ENCODE peak calls at places on chromosomes 12 and 14, in ten cellular contexts. R is heart right ventricle; P is Panc1; N is Peyer's patch; D is PC-9; U is body of pancreas; O is ovary; M is CD8-positive, alpha-beta memory T cell; Y is upper lobe of right lung; I is left ventricle myocardium inferior. E is an unnamed sample. For H3K36me3 and H3K4me1, the result is how much of the 10 kb centered on the place peaks cover.

GRCh38 chr14:96256420-96256819 is 410 bp downstream of the BDKRB1 start:
- DNase-seq in N (no peak), I (no peak), R (no peak), P (no peak), M (no peak), O (no peak), D (no peak), U (no peak), Y (no peak), E (no peak)

GRCh38 chr14:68779761-68780323 is 13.0 kb downstream of the ZFP36L1 start:
- DNase-seq in P (no peak), N (peak), M (peak), U (no peak), Y (no peak), O (peak), D (no peak), R (no peak), I (no peak), E (peak)

GRCh38 chr12:111570090-111570961 is 28.8 kb downstream of the ATXN2 start:
- DNase-seq in P (no peak), O (no peak), N (no peak), R (no peak), U (no peak), I (no peak), M (no peak), Y (no peak), D (peak), E (no peak)

GRCh38 chr12:25200703-25201102 is 5.7 kb downstream of the ETFRF1 start:
- DNase-seq in R (no peak), Y (no peak), P (no peak), U (no peak), N (no peak), D (no peak), I (no peak), M (no peak), O (no peak), E (no peak)

GRCh38 chr14:21267886-21268611 is 1.2 kb downstream of the HNRNPC start:
- DNase-seq in P (no peak), R (no peak), N (no peak), D (no peak), O (no peak), U (no peak), M (no peak), I (no peak), Y (no peak), E (no peak)

GRCh38 chr14:71666579-71667145 is 265.6 kb upstream of the RGS6 start:
- DNase-seq in R (no peak), D (no peak), I (no peak), O (no peak), N (no peak), M (no peak), U (no peak), Y (no peak), P (no peak), E (no peak)

GRCh38 chr14:89221109-89221508 is 195.9 kb downstream of the FOXN3 start:
- DNase-seq in Y (no peak), D (no peak), P (no peak), N (no peak), I (no peak), M (no peak), R (no peak), O (no peak), U (no peak), E (no peak)

GRCh38 chr12:92582466-92582865 is 120.3 kb upstream of the PLEKHG7 start:
- DNase-seq in U (no peak), I (no peak), N (no peak), O (no peak), M (no peak), P (no peak), R (no peak), Y (no peak), D (no peak), E (no peak)

GRCh38 chr12:15757553-15758255 is 31.5 kb downstream of the EPS8 start:
- DNase-seq in M (no peak), R (no peak), I (no peak), Y (no peak), D (peak), N (peak), U (no peak), P (peak), O (no peak), E (no peak)

GRCh38 chr12:110253176-110253575 is 27.9 kb upstream of the ATP2A2 start:
- DNase-seq in U (peak), I (peak), O (peak), N (peak), P (no peak), R (peak), Y (peak), D (no peak), M (no peak), E (no peak)

GRCh38 chr12:109518820-109519665 is 41.6 kb downstream of the UBE3B start:
- DNase-seq in R (peak), P (peak), Y (no peak), U (peak), M (peak), N (peak), O (peak), D (no peak), I (peak), E (peak)

GRCh38 chr12:107393043-107393725 is 292.4 kb upstream of the PWP1 start:
- DNase-seq in N (no peak), I (no peak), D (no peak), Y (no peak), U (no peak), R (no peak), O (no peak), P (no peak), M (no peak), E (no peak)

GRCh38 chr14:89958966-89959365 is 3.2 kb downstream of the TDP1 start:
- DNase-seq in R (no peak), M (no peak), I (no peak), U (no peak), Y (no peak), P (no peak), O (no peak), D (no peak), N (no peak), E (no peak)

GRCh38 chr12:112367986-112368385 is 14.2 kb downstream of the HECTD4 start:
- DNase-seq in U (no peak), P (no peak), D (no peak), Y (no peak), R (no peak), N (no peak), O (no peak), M (no peak), I (no peak), E (no peak)

GRCh38 chr12:51941011-51941561 is 10.4 kb upstream of the ACVR1B start:
- DNase-seq in N (no peak), U (no peak), Y (no peak), D (no peak), R (peak), M (no peak), O (no peak), P (no peak), I (no peak), E (no peak)

GRCh38 chr12:11761869-11762567 is 112.5 kb downstream of the ETV6 start:
- DNase-seq in M (no peak), N (peak), P (no peak), Y (no peak), D (no peak), R (no peak), U (no peak), O (no peak), I (no peak), E (no peak)

GRCh38 chr12:52006726-52007157 is at the start of gene TAMALIN:
- DNase-seq in U (peak), I (peak), M (peak), Y (peak), N (peak), R (peak), D (no peak), O (peak), P (no peak), E (peak)

GRCh38 chr14:52268191-52269061 is 928 bp downstream of the PTGDR start:
- DNase-seq in R (peak), N (no peak), Y (no peak), P (no peak), U (no peak), M (peak), I (no peak), D (no peak), O (no peak), E (no peak)

GRCh38 chr14:23153891-23154796 is 29.3 kb downstream of the SLC7A8 start:
- DNase-seq in Y (peak), D (no peak), R (peak), M (no peak), P (no peak), I (peak), O (peak), N (peak), U (peak), E (no peak)

GRCh38 chr12:106044773-106045172 is 94.0 kb downstream of the NUAK1 start:
- DNase-seq in N (no peak), O (no peak), M (no peak), R (no peak), U (no peak), Y (no peak), D (no peak), I (no peak), P (no peak), E (no peak)

GRCh38 chr12:105219261-105220018 is 16.5 kb downstream of the APPL2 start:
- DNase-seq in R (no peak), O (no peak), P (no peak), I (no peak), U (no peak), Y (no peak), M (no peak), N (no peak), D (no peak), E (no peak)

GRCh38 chr14:32311294-32312009 is 17.6 kb upstream of the AKAP6 start:
- DNase-seq in U (no peak), D (peak), O (no peak), I (no peak), P (no peak), N (no peak), M (no peak), R (no peak), Y (no peak), E (no peak)

GRCh38 chr14:49920935-49921334 is 28.1 kb downstream of the ARF6 start:
- DNase-seq in M (no peak), U (no peak), O (no peak), Y (no peak), D (no peak), I (no peak), R (no peak), N (peak), P (no peak), E (no peak)

GRCh38 chr14:96501746-96502620 is at the start of gene PAPOLA:
- DNase-seq in M (peak), R (peak), D (peak), Y (peak), U (peak), I (peak), N (peak), P (peak), O (peak), E (peak)

GRCh38 chr14:80538633-80539375 is 327.5 kb upstream of the DIO2 start:
- DNase-seq in I (no peak), D (no peak), P (no peak), N (no peak), R (no peak), O (no peak), M (no peak), Y (no peak), U (no peak), E (no peak)

GRCh38 chr14:26206640-26207039 is 391.2 kb downstream of the NOVA1 start:
- DNase-seq in O (no peak), D (no peak), I (no peak), Y (no peak), N (no peak), M (no peak), U (no peak), P (no peak), R (no peak), E (no peak)

GRCh38 chr14:68089146-68089715 is 269.7 kb downstream of the RAD51B start:
- DNase-seq in O (no peak), U (no peak), D (no peak), Y (no peak), I (no peak), N (no peak), P (peak), M (no peak), R (no peak), E (no peak)

GRCh38 chr14:29215853-29216252 is 449.3 kb downstream of the FOXG1 start:
- DNase-seq in R (no peak), Y (no peak), N (no peak), O (no peak), D (no peak), I (no peak), M (no peak), P (no peak), U (no peak), E (no peak)

GRCh38 chr12:30942936-30943335 is 16.4 kb downstream of the TSPAN11 start:
- DNase-seq in N (no peak), U (no peak), M (no peak), I (no peak), Y (no peak), P (no peak), O (no peak), R (no peak), D (no peak), E (no peak)

GRCh38 chr14:104400355-104400754 is 179.2 kb upstream of the C14orf180 start:
- DNase-seq in Y (no peak), U (no peak), M (no peak), I (no peak), O (no peak), P (no peak), N (no peak), D (no peak), R (no peak), E (no peak)

GRCh38 chr14:23538785-23539184 is 12.8 kb downstream of the ZFHX2 start:
- DNase-seq in U (no peak), M (peak), N (no peak), O (no peak), P (no peak), D (no peak), I (peak), R (peak), Y (no peak), E (no peak)

GRCh38 chr12:81296556-81297305 is 218.9 kb downstream of the ACSS3 start:
- DNase-seq in N (no peak), P (no peak), Y (no peak), R (no peak), U (no peak), D (no peak), M (no peak), O (no peak), I (no peak), E (no peak)

GRCh38 chr14:39181026-39181692 is 6.1 kb downstream of the PNN start:
- DNase-seq in Y (no peak), N (no peak), P (no peak), O (no peak), U (no peak), D (no peak), M (no peak), R (no peak), I (no peak), E (no peak)
- H3K36me3 ChIP-seq in Y (half or more), N (under half), P (half or more), O (under half), U (under half), D (half or more), M (under half), R (half or more), I (half or more), E (half or more)

GRCh38 chr12:1531654-1532366 is 62.6 kb downstream of the FBXL14 start:
- DNase-seq in N (no peak), P (no peak), I (no peak), M (no peak), Y (peak), U (no peak), O (no peak), D (no peak), R (no peak), E (no peak)
- H3K4me1 ChIP-seq in N (under half), P (under half), I (under half), M (under half), Y (under half), U (under half), O (under half), D (under half), R (under half), E (under half)

DNA sequence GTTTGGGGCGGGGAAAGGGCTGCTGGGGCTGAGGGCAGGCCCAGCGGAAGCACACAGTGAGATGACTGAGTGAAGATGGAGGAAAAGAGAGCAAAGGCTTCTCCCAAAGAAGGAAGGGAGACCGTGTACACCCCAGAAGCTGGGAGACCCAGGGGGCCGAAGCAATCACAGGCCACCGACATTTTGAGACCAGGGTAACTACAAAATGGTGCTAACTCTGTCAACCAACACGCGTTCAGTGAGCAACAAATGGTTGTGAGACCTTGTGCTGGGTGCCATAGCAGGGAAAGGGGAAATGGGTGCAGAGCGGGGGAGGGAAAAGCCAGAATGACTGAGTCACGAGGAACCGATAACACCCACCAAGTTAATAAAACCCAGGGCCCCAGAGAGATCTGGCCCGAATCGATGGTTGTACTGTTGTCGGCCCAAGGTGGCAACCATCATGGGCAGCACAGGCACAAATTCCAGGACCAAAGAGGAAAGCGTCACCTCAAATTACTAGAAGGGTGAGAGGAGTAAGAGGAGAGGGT is 50.3 kb downstream of the CDC42BPB start:
- DNase-seq in O (no peak), R (no peak), Y (no peak), D (no peak), P (no peak), N (no peak), M (no peak), U (no peak), I (no peak), E (no peak)
- H3K36me3 ChIP-seq in O (under half), R (under half), Y (half or more), D (half or more), P (under half), N (under half), M (under half), U (under half), I (half or more), E (under half)

DNA sequence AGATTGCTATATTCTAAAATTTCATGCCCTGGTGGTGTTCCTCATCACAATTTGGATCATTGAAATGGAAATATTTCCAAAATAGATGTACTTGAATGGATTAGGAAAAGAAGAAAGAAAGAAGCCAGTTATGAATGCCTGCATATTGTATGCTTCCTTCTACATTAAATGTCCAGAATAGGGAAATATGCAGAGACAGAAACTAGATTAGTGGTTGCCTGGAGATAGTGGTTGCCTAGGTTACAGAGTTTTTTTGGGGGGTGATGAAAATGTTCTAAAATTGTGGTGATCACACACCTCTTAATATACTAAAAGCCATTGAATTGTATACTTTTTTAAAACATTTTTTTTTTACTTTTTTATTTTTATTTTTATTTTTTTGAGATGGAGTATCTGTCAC is 18.0 kb downstream of the TUBA1A start:
- DNase-seq in I (no peak), N (no peak), Y (no peak), P (no peak), M (no peak), O (no peak), U (no peak), D (no peak), R (no peak), E (no peak)
- H3K4me1 ChIP-seq in I (under half), N (under half), Y (under half), P (under half), M (under half), O (under half), U (under half), D (under half), R (under half), E (under half)

DNA sequence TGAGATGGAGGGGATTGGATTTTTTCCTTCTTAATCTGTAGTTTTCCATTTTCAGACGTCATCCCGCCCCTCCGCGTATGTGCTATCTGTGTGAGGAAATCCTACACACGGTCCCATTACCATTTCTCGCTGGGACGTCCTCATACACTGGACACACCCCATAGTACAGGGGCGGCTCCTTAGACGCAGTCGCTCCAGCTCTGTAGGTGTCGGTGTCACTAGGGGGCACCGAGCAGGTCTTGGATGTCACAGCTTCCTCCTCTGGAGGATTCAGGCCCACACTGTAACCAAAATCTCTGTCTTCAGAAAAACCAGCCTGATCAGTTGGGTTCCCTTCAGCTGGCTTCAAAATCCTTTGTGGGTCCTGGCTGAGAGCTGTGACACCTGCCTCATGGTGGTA is 7.1 kb downstream of the ANKLE2 start:
- DNase-seq in O (no peak), Y (no peak), D (no peak), I (no peak), P (no peak), U (no peak), M (no peak), N (no peak), R (peak), E (no peak)
- H3K36me3 ChIP-seq in O (under half), Y (half or more), D (under half), I (half or more), P (under half), U (under half), M (under half), N (under half), R (under half), E (under half)

DNA sequence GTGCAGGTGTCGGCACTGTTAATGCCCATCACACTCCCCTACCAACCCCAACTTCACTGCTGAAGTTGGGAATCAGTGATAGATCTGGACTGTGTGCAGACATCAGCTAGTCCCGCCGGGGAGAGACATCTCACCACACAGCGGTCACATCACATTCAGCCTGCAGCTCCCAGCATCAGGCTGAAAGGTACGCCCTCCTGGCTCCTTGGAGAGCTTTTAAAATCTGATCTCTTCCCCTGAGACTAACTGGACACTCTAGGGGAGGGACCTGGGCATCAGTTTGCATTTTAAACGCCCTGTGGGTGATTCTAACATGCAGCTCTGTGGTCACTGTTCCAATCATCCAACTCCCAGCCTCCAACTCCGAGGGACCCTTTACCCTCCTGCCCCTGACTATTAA is 58.4 kb downstream of the CCDC85C start:
- DNase-seq in R (no peak), M (no peak), U (no peak), N (no peak), Y (no peak), P (no peak), I (no peak), D (no peak), O (no peak), E (no peak)
- H3K4me1 ChIP-seq in R (under half), M (under half), U (under half), N (under half), Y (under half), P (half or more), I (half or more), D (under half), O (under half), E (under half)

DNA sequence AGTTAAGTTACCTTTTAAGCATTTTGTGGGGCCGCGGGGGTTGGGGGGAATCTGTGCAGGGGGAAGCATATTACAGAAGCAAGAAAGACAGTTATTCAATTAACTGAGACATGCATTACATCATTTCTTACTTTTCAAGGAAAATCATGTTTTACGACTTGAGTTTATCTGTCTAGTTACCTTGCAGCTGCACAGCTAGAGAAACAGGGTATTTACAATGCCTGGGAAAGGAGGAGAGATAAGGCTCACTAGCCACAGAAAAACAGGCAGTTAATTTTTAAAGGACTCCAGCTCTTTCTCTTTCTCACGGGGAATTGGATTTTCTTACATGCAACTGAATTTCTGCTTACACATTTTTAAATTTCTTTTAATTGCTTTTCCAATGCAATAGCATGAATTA is 22.2 kb downstream of the FCF1 start:
- DNase-seq in O (no peak), R (no peak), N (no peak), U (no peak), Y (no peak), M (no peak), D (no peak), I (no peak), P (no peak), E (no peak)
- H3K36me3 ChIP-seq in O (under half), R (under half), N (under half), U (under half), Y (half or more), M (under half), D (half or more), I (half or more), P (under half), E (under half)

E was measured in effector memory CD4-positive, alpha-beta T cell.